ENCODE peak calls at places on chromosomes 4 and X, in ten cellular contexts. One of them, this sample, is unnamed. For H3K4me1, the result is how much of the 10 kb centered on the place peaks cover.

GRCh38 chr4:151233600-151233999 is 43.4 kb upstream of the PRSS48 start:
- DNase-seq in stomach: no peak
- DNase-seq in mucosa of descending colon: no peak
- DNase-seq in IMR-90: no peak
- DNase-seq in heart right ventricle: no peak
- DNase-seq in Peyer's patch: no peak
- DNase-seq in body of pancreas: no peak
- DNase-seq in left lung: no peak
- DNase-seq in upper lobe of right lung: no peak
- DNase-seq in ovary: no peak
- DNase-seq in this sample: no peak

GRCh38 chr4:122744229-122744628 is 11.7 kb downstream of the BBS12 start:
- DNase-seq in stomach: no peak
- DNase-seq in mucosa of descending colon: no peak
- DNase-seq in IMR-90: peak
- DNase-seq in heart right ventricle: no peak
- DNase-seq in Peyer's patch: no peak
- DNase-seq in body of pancreas: no peak
- DNase-seq in left lung: no peak
- DNase-seq in upper lobe of right lung: no peak
- DNase-seq in ovary: no peak
- DNase-seq in this sample: no peak

GRCh38 chr4:109683621-109684253 is 19.5 kb downstream of the CASP6 start:
- DNase-seq in stomach: no peak
- DNase-seq in mucosa of descending colon: no peak
- DNase-seq in IMR-90: no peak
- DNase-seq in heart right ventricle: no peak
- DNase-seq in Peyer's patch: no peak
- DNase-seq in body of pancreas: no peak
- DNase-seq in left lung: no peak
- DNase-seq in upper lobe of right lung: no peak
- DNase-seq in ovary: no peak
- DNase-seq in this sample: no peak

GRCh38 chr4:10090467-10091250 is 25.9 kb downstream of the WDR1 start:
- DNase-seq in stomach: no peak
- DNase-seq in mucosa of descending colon: peak
- DNase-seq in IMR-90: no peak
- DNase-seq in heart right ventricle: no peak
- DNase-seq in Peyer's patch: no peak
- DNase-seq in body of pancreas: no peak
- DNase-seq in left lung: no peak
- DNase-seq in upper lobe of right lung: no peak
- DNase-seq in ovary: no peak
- DNase-seq in this sample: no peak

GRCh38 chrX:101429934-101430333 is 21.9 kb downstream of the HNRNPH2 start:
- DNase-seq in stomach: no peak
- DNase-seq in mucosa of descending colon: no peak
- DNase-seq in IMR-90: peak
- DNase-seq in heart right ventricle: no peak
- DNase-seq in Peyer's patch: no peak
- DNase-seq in body of pancreas: no peak
- DNase-seq in left lung: no peak
- DNase-seq in upper lobe of right lung: no peak
- DNase-seq in ovary: no peak
- DNase-seq in this sample: no peak

GRCh38 chrX:39293203-39293602 is 491.9 kb downstream of the MID1IP1 start:
- DNase-seq in stomach: no peak
- DNase-seq in mucosa of descending colon: no peak
- DNase-seq in IMR-90: no peak
- DNase-seq in heart right ventricle: no peak
- DNase-seq in Peyer's patch: no peak
- DNase-seq in body of pancreas: no peak
- DNase-seq in left lung: no peak
- DNase-seq in upper lobe of right lung: no peak
- DNase-seq in ovary: no peak
- DNase-seq in this sample: no peak

GRCh38 chr4:4529412-4529811 is 12.4 kb downstream of the STX18 start:
- DNase-seq in stomach: no peak
- DNase-seq in mucosa of descending colon: no peak
- DNase-seq in IMR-90: no peak
- DNase-seq in heart right ventricle: no peak
- DNase-seq in Peyer's patch: no peak
- DNase-seq in body of pancreas: no peak
- DNase-seq in left lung: no peak
- DNase-seq in upper lobe of right lung: no peak
- DNase-seq in ovary: no peak
- DNase-seq in this sample: no peak

GRCh38 chr4:151676301-151676700 is 84.5 kb downstream of the GATB start:
- DNase-seq in stomach: no peak
- DNase-seq in mucosa of descending colon: no peak
- DNase-seq in IMR-90: peak
- DNase-seq in heart right ventricle: no peak
- DNase-seq in Peyer's patch: no peak
- DNase-seq in body of pancreas: no peak
- DNase-seq in left lung: no peak
- DNase-seq in upper lobe of right lung: no peak
- DNase-seq in ovary: peak
- DNase-seq in this sample: no peak

GRCh38 chr4:130922955-130923354 is 1827.0 kb downstream of the C4orf33 start:
- DNase-seq in stomach: no peak
- DNase-seq in mucosa of descending colon: no peak
- DNase-seq in IMR-90: no peak
- DNase-seq in heart right ventricle: no peak
- DNase-seq in Peyer's patch: no peak
- DNase-seq in body of pancreas: no peak
- DNase-seq in left lung: no peak
- DNase-seq in upper lobe of right lung: no peak
- DNase-seq in ovary: no peak
- DNase-seq in this sample: no peak

GRCh38 chrX:17098516-17099247 is 152.2 kb downstream of the REPS2 start:
- DNase-seq in stomach: no peak
- DNase-seq in mucosa of descending colon: no peak
- DNase-seq in IMR-90: no peak
- DNase-seq in heart right ventricle: no peak
- DNase-seq in Peyer's patch: no peak
- DNase-seq in body of pancreas: no peak
- DNase-seq in left lung: no peak
- DNase-seq in upper lobe of right lung: no peak
- DNase-seq in ovary: no peak
- DNase-seq in this sample: no peak

GRCh38 chr4:8252301-8253173 is 17.0 kb upstream of the HTRA3 start:
- DNase-seq in stomach: no peak
- DNase-seq in mucosa of descending colon: no peak
- DNase-seq in IMR-90: peak
- DNase-seq in heart right ventricle: peak
- DNase-seq in Peyer's patch: no peak
- DNase-seq in body of pancreas: no peak
- DNase-seq in left lung: no peak
- DNase-seq in upper lobe of right lung: no peak
- DNase-seq in ovary: no peak
- DNase-seq in this sample: no peak

GRCh38 chr4:81648576-81649272 is 177.0 kb upstream of the RASGEF1B start:
- DNase-seq in stomach: no peak
- DNase-seq in mucosa of descending colon: no peak
- DNase-seq in IMR-90: no peak
- DNase-seq in heart right ventricle: no peak
- DNase-seq in Peyer's patch: peak
- DNase-seq in body of pancreas: no peak
- DNase-seq in left lung: peak
- DNase-seq in upper lobe of right lung: no peak
- DNase-seq in ovary: no peak
- DNase-seq in this sample: no peak

GRCh38 chrX:123846598-123847038 is 13.2 kb upstream of the XIAP start:
- DNase-seq in stomach: no peak
- DNase-seq in mucosa of descending colon: no peak
- DNase-seq in IMR-90: peak
- DNase-seq in heart right ventricle: no peak
- DNase-seq in Peyer's patch: no peak
- DNase-seq in body of pancreas: no peak
- DNase-seq in left lung: no peak
- DNase-seq in upper lobe of right lung: no peak
- DNase-seq in ovary: no peak
- DNase-seq in this sample: no peak

GRCh38 chrX:24294619-24295018 is 19.2 kb downstream of the SUPT20HL2 start:
- DNase-seq in stomach: no peak
- DNase-seq in mucosa of descending colon: no peak
- DNase-seq in IMR-90: no peak
- DNase-seq in heart right ventricle: no peak
- DNase-seq in Peyer's patch: no peak
- DNase-seq in body of pancreas: peak
- DNase-seq in left lung: no peak
- DNase-seq in upper lobe of right lung: no peak
- DNase-seq in ovary: peak
- DNase-seq in this sample: peak

GRCh38 chrX:107551546-107551945 is 76.8 kb upstream of the PRPS1 start:
- DNase-seq in stomach: peak
- DNase-seq in mucosa of descending colon: no peak
- DNase-seq in IMR-90: no peak
- DNase-seq in heart right ventricle: peak
- DNase-seq in Peyer's patch: no peak
- DNase-seq in body of pancreas: peak
- DNase-seq in left lung: peak
- DNase-seq in upper lobe of right lung: peak
- DNase-seq in ovary: no peak
- DNase-seq in this sample: peak

GRCh38 chr4:40962551-40963185 is 212.9 kb downstream of the NSUN7 start:
- DNase-seq in stomach: no peak
- DNase-seq in mucosa of descending colon: no peak
- DNase-seq in IMR-90: no peak
- DNase-seq in heart right ventricle: no peak
- DNase-seq in Peyer's patch: no peak
- DNase-seq in body of pancreas: no peak
- DNase-seq in left lung: no peak
- DNase-seq in upper lobe of right lung: no peak
- DNase-seq in ovary: no peak
- DNase-seq in this sample: no peak

GRCh38 chr4:31187979-31188378 is 467.8 kb downstream of the PCDH7 start:
- DNase-seq in stomach: no peak
- DNase-seq in mucosa of descending colon: no peak
- DNase-seq in IMR-90: no peak
- DNase-seq in heart right ventricle: no peak
- DNase-seq in Peyer's patch: no peak
- DNase-seq in body of pancreas: no peak
- DNase-seq in left lung: no peak
- DNase-seq in upper lobe of right lung: no peak
- DNase-seq in ovary: no peak
- DNase-seq in this sample: no peak

GRCh38 chrX:133335027-133335426 is 80.3 kb downstream of the GPC4 start:
- DNase-seq in stomach: no peak
- DNase-seq in mucosa of descending colon: no peak
- DNase-seq in IMR-90: peak
- DNase-seq in heart right ventricle: no peak
- DNase-seq in Peyer's patch: no peak
- DNase-seq in body of pancreas: peak
- DNase-seq in left lung: no peak
- DNase-seq in upper lobe of right lung: no peak
- DNase-seq in ovary: no peak
- DNase-seq in this sample: peak

DNA sequence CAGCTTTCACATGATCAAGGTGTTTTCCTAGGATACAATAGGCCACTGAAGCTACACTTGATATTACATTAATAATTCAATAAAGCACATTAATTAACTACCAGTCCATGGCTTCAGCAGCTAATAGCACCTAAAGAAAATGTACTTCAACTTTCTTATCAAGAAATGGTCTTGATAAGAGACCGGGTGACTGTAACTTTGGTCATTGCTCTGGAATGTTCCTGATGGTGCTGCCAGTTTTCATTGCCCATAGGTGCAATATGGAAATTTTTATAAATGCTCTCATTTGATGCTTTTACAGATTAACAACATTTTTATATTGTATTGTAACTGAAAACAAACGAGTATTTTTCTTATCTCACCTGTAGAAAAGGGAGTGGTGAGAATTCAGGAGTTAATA is 165.4 kb downstream of the SHROOM3 start:
- DNase-seq in stomach: no peak
- DNase-seq in mucosa of descending colon: no peak
- DNase-seq in IMR-90: no peak
- DNase-seq in heart right ventricle: no peak
- DNase-seq in Peyer's patch: no peak
- DNase-seq in body of pancreas: peak
- DNase-seq in left lung: no peak
- DNase-seq in upper lobe of right lung: no peak
- DNase-seq in ovary: no peak
- DNase-seq in this sample: no peak
- H3K4me1 ChIP-seq in stomach: under half
- H3K4me1 ChIP-seq in mucosa of descending colon: under half
- H3K4me1 ChIP-seq in IMR-90: under half
- H3K4me1 ChIP-seq in heart right ventricle: under half
- H3K4me1 ChIP-seq in Peyer's patch: under half
- H3K4me1 ChIP-seq in body of pancreas: half or more
- H3K4me1 ChIP-seq in left lung: under half
- H3K4me1 ChIP-seq in upper lobe of right lung: under half
- H3K4me1 ChIP-seq in ovary: under half
- H3K4me1 ChIP-seq in this sample: under half

DNA sequence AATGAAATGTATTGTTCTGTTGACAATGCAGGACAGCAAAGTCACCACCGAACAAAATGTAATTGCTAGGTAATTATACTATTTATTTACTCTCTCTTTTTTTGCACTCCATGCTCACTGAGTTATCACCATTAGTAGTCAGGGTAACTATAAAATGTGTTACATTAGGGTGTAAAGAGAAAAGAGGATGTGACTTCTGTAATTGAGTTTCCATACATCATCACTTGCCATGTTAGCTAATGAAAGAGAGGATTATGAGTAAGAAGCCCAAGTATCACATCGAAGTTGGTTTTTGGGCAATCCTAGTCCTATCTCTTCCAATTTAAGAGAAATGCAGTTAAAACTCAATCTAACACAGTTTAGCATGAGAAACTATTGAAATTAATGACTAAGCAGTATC is 7.6 kb downstream of the ZXDA start:
- DNase-seq in stomach: no peak
- DNase-seq in mucosa of descending colon: no peak
- DNase-seq in IMR-90: no peak
- DNase-seq in heart right ventricle: no peak
- DNase-seq in Peyer's patch: no peak
- DNase-seq in body of pancreas: no peak
- DNase-seq in left lung: no peak
- DNase-seq in upper lobe of right lung: no peak
- DNase-seq in ovary: no peak
- DNase-seq in this sample: no peak
- TF ChIP-seq CTCF in stomach: no peak
- TF ChIP-seq CTCF in mucosa of descending colon: no peak
- TF ChIP-seq CTCF in IMR-90: no peak
- TF ChIP-seq CTCF in heart right ventricle: no peak
- TF ChIP-seq CTCF in Peyer's patch: no peak
- TF ChIP-seq CTCF in body of pancreas: no peak
- TF ChIP-seq CTCF in left lung: no peak
- TF ChIP-seq CTCF in upper lobe of right lung: no peak
- TF ChIP-seq CTCF in ovary: no peak
- TF ChIP-seq CTCF in this sample: no peak

GRCh38 chr4:168505996-168506395 is 9.1 kb downstream of the PALLD start:
- DNase-seq in stomach: no peak
- DNase-seq in mucosa of descending colon: no peak
- DNase-seq in IMR-90: no peak
- DNase-seq in heart right ventricle: no peak
- DNase-seq in Peyer's patch: no peak
- DNase-seq in body of pancreas: no peak
- DNase-seq in left lung: no peak
- DNase-seq in upper lobe of right lung: no peak
- DNase-seq in ovary: no peak
- DNase-seq in this sample: no peak
- H3K4me1 ChIP-seq in stomach: under half
- H3K4me1 ChIP-seq in mucosa of descending colon: under half
- H3K4me1 ChIP-seq in IMR-90: under half
- H3K4me1 ChIP-seq in heart right ventricle: under half
- H3K4me1 ChIP-seq in Peyer's patch: under half
- H3K4me1 ChIP-seq in body of pancreas: under half
- H3K4me1 ChIP-seq in left lung: half or more
- H3K4me1 ChIP-seq in upper lobe of right lung: under half
- H3K4me1 ChIP-seq in ovary: under half
- H3K4me1 ChIP-seq in this sample: under half

GRCh38 chr4:125526420-125526819 is 211.7 kb downstream of the FAT4 start:
- DNase-seq in stomach: no peak
- DNase-seq in mucosa of descending colon: no peak
- DNase-seq in IMR-90: no peak
- DNase-seq in heart right ventricle: no peak
- DNase-seq in Peyer's patch: no peak
- DNase-seq in body of pancreas: no peak
- DNase-seq in left lung: no peak
- DNase-seq in upper lobe of right lung: no peak
- DNase-seq in ovary: no peak
- DNase-seq in this sample: no peak
- TF ChIP-seq CTCF in stomach: no peak
- TF ChIP-seq CTCF in mucosa of descending colon: no peak
- TF ChIP-seq CTCF in IMR-90: no peak
- TF ChIP-seq CTCF in heart right ventricle: no peak
- TF ChIP-seq CTCF in Peyer's patch: no peak
- TF ChIP-seq CTCF in body of pancreas: no peak
- TF ChIP-seq CTCF in left lung: peak
- TF ChIP-seq CTCF in upper lobe of right lung: no peak
- TF ChIP-seq CTCF in ovary: no peak
- TF ChIP-seq CTCF in this sample: no peak

This sample was measured in heart left ventricle.